ENCODE peak calls at places on chromosomes 1 and 21, in six cellular contexts. J is pancreas, U is heart left ventricle, W is sigmoid colon, L is transverse colon, O is foreskin keratinocyte. P is an unnamed sample. For H3K27me3, the result is how much of the 10 kb centered on the place peaks cover.

GRCh38 chr1:108524676-108525075 is 35.2 kb upstream of the EEIG2 start:
- DNase-seq in O (no peak), U (no peak), L (no peak), W (no peak), J (no peak), P (no peak)

GRCh38 chr1:184065559-184065958 is 14.0 kb downstream of the TSEN15 start:
- DNase-seq in J (no peak), W (no peak), U (no peak), O (no peak), L (no peak), P (no peak)

GRCh38 chr1:91850708-91851107 is 35.2 kb downstream of the TGFBR3 start:
- DNase-seq in O (no peak), W (no peak), L (no peak), U (no peak), J (no peak), P (no peak)

GRCh38 chr1:164443836-164444235 is 115.1 kb upstream of the PBX1 start:
- DNase-seq in L (no peak), O (no peak), J (no peak), W (no peak), U (no peak), P (no peak)

GRCh38 chr1:155086182-155086741 is 7.6 kb downstream of the EFNA3 start:
- DNase-seq in O (no peak), U (peak), W (peak), J (peak), L (peak), P (peak)

GRCh38 chr1:202205523-202206190 is 12.1 kb downstream of the LGR6 start:
- DNase-seq in J (no peak), L (no peak), O (no peak), W (no peak), U (no peak), P (no peak)

GRCh38 chr21:44816761-44817505 is 929 bp downstream of the SUMO3 start:
- DNase-seq in O (no peak), W (peak), J (no peak), U (peak), L (no peak), P (no peak)

GRCh38 chr1:30132602-30133271 is 590.6 kb downstream of the MATN1 start:
- DNase-seq in J (no peak), U (no peak), L (no peak), O (no peak), W (no peak), P (no peak)

GRCh38 chr1:228352677-228353481 is 53.8 kb downstream of the TRIM11 start:
- DNase-seq in O (no peak), U (peak), W (peak), L (no peak), J (peak), P (no peak)

GRCh38 chr1:32984090-32984828 is 19.6 kb upstream of the RNF19B start:
- DNase-seq in O (no peak), W (no peak), L (no peak), U (no peak), J (no peak), P (no peak)

GRCh38 chr1:31666290-31666963 is 21.8 kb upstream of the PEF1 start:
- DNase-seq in J (no peak), U (no peak), L (peak), W (no peak), O (peak), P (peak)

GRCh38 chr21:32581732-32582131 is 3.6 kb downstream of the TCP10L start:
- DNase-seq in L (no peak), U (no peak), O (no peak), W (no peak), J (no peak), P (no peak)

GRCh38 chr1:27522860-27523665 is 33.1 kb upstream of the WASF2 start:
- DNase-seq in O (no peak), J (no peak), U (no peak), L (no peak), W (no peak), P (no peak)

GRCh38 chr21:38800046-38800758 is 5.5 kb upstream of the ETS2 start:
- DNase-seq in L (no peak), J (no peak), U (no peak), W (no peak), O (no peak), P (no peak)

GRCh38 chr1:164518692-164519332 is 40.2 kb upstream of the PBX1 start:
- DNase-seq in W (no peak), L (no peak), O (no peak), U (no peak), J (no peak), P (no peak)

GRCh38 chr1:49364676-49365075 is 588.0 kb upstream of the BEND5 start:
- DNase-seq in U (no peak), W (no peak), L (no peak), J (no peak), O (peak), P (no peak)

GRCh38 chr1:198174297-198174696 is 17.5 kb downstream of the NEK7 start:
- DNase-seq in L (no peak), J (no peak), U (no peak), W (no peak), O (no peak), P (no peak)

GRCh38 chr1:222557148-222557547 is 9.2 kb upstream of the HHIPL2 start:
- DNase-seq in O (no peak), U (no peak), L (no peak), W (no peak), J (no peak), P (no peak)

GRCh38 chr1:5742032-5742431 is 250.2 kb downstream of the NPHP4 start:
- DNase-seq in U (peak), J (peak), O (no peak), W (peak), L (no peak), P (no peak)

GRCh38 chr1:201250326-201251011 is 32.8 kb upstream of the PKP1 start:
- DNase-seq in J (peak), O (no peak), U (no peak), W (no peak), L (no peak), P (peak)

GRCh38 chr1:21586926-21587601 is 77.8 kb downstream of the ALPL start:
- DNase-seq in U (peak), W (no peak), O (peak), L (peak), J (peak), P (peak)

GRCh38 chr1:153534933-153535663 is 693 bp downstream of the S100A6 start:
- DNase-seq in L (peak), J (no peak), O (peak), U (peak), W (peak), P (peak)

GRCh38 chr21:38266732-38267131 is 9.9 kb downstream of the KCNJ15 start:
- DNase-seq in J (no peak), L (no peak), O (peak), W (no peak), U (no peak), P (no peak)

GRCh38 chr1:1630191-1630964 is 1.6 kb upstream of the MMP23B start:
- DNase-seq in L (peak), W (peak), O (peak), J (peak), U (peak), P (peak)

GRCh38 chr1:56215771-56216170 is 363.6 kb downstream of the PLPP3 start:
- DNase-seq in L (no peak), W (no peak), U (no peak), O (no peak), J (no peak), P (no peak)

GRCh38 chr21:35529141-35529863 is 480.2 kb upstream of the RUNX1 start:
- DNase-seq in L (no peak), O (no peak), U (no peak), J (no peak), W (no peak), P (no peak)

GRCh38 chr1:228977741-228978140 is 242.5 kb downstream of the RHOU start:
- DNase-seq in W (no peak), O (no peak), L (no peak), U (no peak), J (no peak), P (no peak)

GRCh38 chr1:50422946-50423669 is at the start of gene DMRTA2:
- DNase-seq in L (no peak), J (peak), U (peak), W (no peak), O (no peak), P (no peak)

GRCh38 chr1:67908260-67908936 is 75.1 kb upstream of the GNG12 start:
- DNase-seq in O (no peak), U (no peak), L (no peak), W (no peak), J (no peak), P (no peak)

GRCh38 chr1:153697191-153697872 is 18.8 kb downstream of the NPR1 start:
- DNase-seq in W (peak), O (no peak), L (no peak), U (peak), J (no peak), P (no peak)

GRCh38 chr1:201505505-201505893 is 1.4 kb downstream of the CSRP1 start:
- DNase-seq in U (no peak), O (peak), L (peak), W (peak), J (no peak), P (peak)

GRCh38 chr1:35866998-35867397 is 16.0 kb upstream of the AGO1 start:
- DNase-seq in J (no peak), O (no peak), W (no peak), L (no peak), U (no peak), P (no peak)

GRCh38 chr1:19815801-19816736 is 986 bp upstream of the RNF186 start:
- DNase-seq in W (no peak), U (no peak), O (no peak), L (peak), J (peak), P (peak)
- H3K27me3 ChIP-seq in W (under half), U (under half), O (under half), L (under half), J (under half), P (under half)

GRCh38 chr1:3250624-3251023 is 181.6 kb downstream of the PRDM16 start:
- DNase-seq in U (no peak), W (no peak), L (no peak), J (no peak), O (no peak), P (no peak)
- H3K27ac ChIP-seq in U (no peak), W (no peak), L (no peak), J (peak), O (no peak), P (no peak)

GRCh38 chr1:156638189-156638588 is 3.7 kb upstream of the BCAN start:
- DNase-seq in J (no peak), O (no peak), U (no peak), L (no peak), W (no peak), P (no peak)
- H3K27me3 ChIP-seq in J (under half), O (half or more), U (half or more), L (half or more), W (under half), P (under half)

GRCh38 chr1:15345711-15346355 is 63.9 kb upstream of the EFHD2 start:
- DNase-seq in O (peak), J (no peak), U (peak), W (peak), L (peak), P (peak)
- H3K27ac ChIP-seq in O (peak), J (no peak), U (no peak), W (no peak), L (peak), P (no peak)

GRCh38 chr1:3194760-3195479 is 125.9 kb downstream of the PRDM16 start:
- DNase-seq in U (no peak), L (no peak), O (no peak), W (no peak), J (no peak), P (no peak)
- H3K27me3 ChIP-seq in U (under half), L (under half), O (under half), W (under half), J (under half), P (under half)

GRCh38 chr1:159949891-159950480 is 4.1 kb downstream of the SLAMF9 start:
- DNase-seq in J (no peak), L (peak), O (no peak), W (no peak), U (no peak), P (no peak)
- H3K27ac ChIP-seq in J (no peak), L (peak), O (no peak), W (no peak), U (no peak), P (no peak)

GRCh38 chr1:93034397-93034796 is 44.7 kb upstream of the MTF2 start:
- DNase-seq in L (no peak), U (no peak), O (no peak), W (no peak), J (no peak), P (no peak)

GRCh38 chr1:93029317-93029716 is 49.8 kb upstream of the MTF2 start:
- DNase-seq in L (no peak), J (no peak), O (no peak), W (no peak), U (no peak), P (no peak)

GRCh38 chr1:93033785-93034184 is 45.3 kb upstream of the MTF2 start:
- DNase-seq in W (no peak), U (no peak), J (no peak), L (no peak), O (no peak), P (no peak)

GRCh38 chr1:93036672-93037071 is 42.4 kb upstream of the MTF2 start:
- DNase-seq in O (no peak), W (no peak), L (no peak), U (no peak), J (no peak), P (no peak)

DNA sequence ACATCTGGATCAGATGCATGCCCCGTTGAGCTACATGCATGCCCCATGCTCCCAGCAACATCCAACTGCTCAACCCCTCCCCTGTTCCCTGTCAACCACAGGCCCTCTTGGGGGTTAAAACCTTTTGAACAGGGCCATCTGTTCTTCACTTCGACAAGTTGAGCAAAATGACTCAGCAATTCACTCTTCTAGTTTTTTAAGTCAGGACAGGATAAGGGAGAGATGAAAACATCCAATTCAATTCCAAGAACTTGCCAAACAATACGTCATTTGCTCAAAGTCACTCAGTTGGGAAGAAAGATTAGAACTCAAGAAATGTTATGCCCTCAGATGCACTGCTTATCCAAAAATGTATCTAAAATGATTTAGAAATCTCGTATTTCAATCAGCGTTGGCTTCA is 46.1 kb upstream of the MTF2 start:
- DNase-seq in W (no peak), L (no peak), U (no peak), O (no peak), J (no peak), P (no peak)
- H3K27me3 ChIP-seq in W (under half), L (under half), U (under half), O (under half), J (under half), P (under half)

DNA sequence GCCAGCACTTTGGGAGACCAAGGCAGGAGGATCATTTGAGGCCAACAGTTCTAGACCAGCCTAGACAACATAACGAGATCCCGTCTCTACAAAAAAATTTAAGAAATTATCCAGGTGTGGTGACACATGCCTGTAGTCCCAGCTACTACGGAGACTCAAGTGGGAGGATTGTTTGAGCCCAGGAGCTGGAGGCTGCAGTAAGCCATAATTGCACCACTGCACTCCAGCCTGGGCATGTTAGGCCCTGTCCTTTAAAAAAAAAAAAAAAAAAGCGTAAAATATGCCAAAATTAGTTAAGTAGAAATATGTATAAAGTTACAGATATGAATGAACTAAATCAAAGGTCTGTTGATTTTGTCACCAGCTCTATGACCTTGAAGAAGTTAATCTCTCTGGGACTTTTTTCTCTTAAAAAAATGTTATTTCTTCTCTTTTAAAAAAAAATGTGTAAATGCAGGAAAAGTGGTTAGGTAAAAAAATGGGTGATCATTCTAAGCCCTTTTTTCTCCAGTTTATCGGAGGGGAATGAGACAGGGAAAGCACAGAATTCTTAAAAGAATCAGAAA is 7.0 kb downstream of the EGLN1 start:
- DNase-seq in J (no peak), O (no peak), U (no peak), L (no peak), W (no peak), P (no peak)
- H3K27ac ChIP-seq in J (no peak), O (no peak), U (no peak), L (peak), W (peak), P (no peak)